ENCODE peak calls at places on chromosomes 13 and 19, in five cellular contexts. H is nephron progenitor cell; S is mucosa of descending colon; G is fibroblast of mammary gland; Y is CD4-positive, alpha-beta T cell. O is an unnamed sample.

GRCh38 chr13:29402168-29402621 is 193.3 kb downstream of the SLC7A1 start:
- DNase-seq in G (peak), Y (no peak), H (no peak), S (peak), O (no peak)

GRCh38 chr13:110319774-110320509 is 12.9 kb downstream of the COL4A2 start:
- DNase-seq in H (no peak), G (peak), S (no peak), Y (no peak), O (no peak)

GRCh38 chr19:9610484-9611113 is 10.4 kb downstream of the ZNF561 start:
- DNase-seq in H (no peak), Y (no peak), G (no peak), S (no peak), O (no peak)

GRCh38 chr13:30382836-30383525 is 39.3 kb upstream of the UBE2L5 start:
- DNase-seq in Y (no peak), G (no peak), S (no peak), H (no peak), O (peak)

GRCh38 chr13:51894239-51894638 is 32.5 kb downstream of the CCDC70 start:
- DNase-seq in H (no peak), G (no peak), S (no peak), Y (no peak), O (no peak)

GRCh38 chr13:42593719-42594012 is 19.7 kb downstream of the TNFSF11 start:
- DNase-seq in S (no peak), H (no peak), Y (no peak), G (no peak), O (no peak)

GRCh38 chr13:99749627-99750026 is 221.9 kb downstream of the ZIC5 start:
- DNase-seq in G (no peak), Y (no peak), H (no peak), S (no peak), O (no peak)

GRCh38 chr13:114263590-114263989 is 17.8 kb upstream of the UPF3A start:
- DNase-seq in G (no peak), Y (no peak), S (no peak), H (no peak), O (peak)

GRCh38 chr19:8083141-8083540 is 30.6 kb downstream of the CCL25 start:
- DNase-seq in Y (no peak), G (no peak), H (no peak), S (no peak), O (no peak)

GRCh38 chr19:14550201-14550754 is 20.9 kb downstream of the TECR start:
- DNase-seq in Y (no peak), S (peak), G (peak), H (no peak), O (no peak)

GRCh38 chr19:1087813-1088418 is 7.3 kb downstream of the POLR2E start:
- DNase-seq in G (no peak), Y (peak), S (peak), H (no peak), O (peak)
- TF ChIP-seq CTCF in G (no peak), Y (peak), S (no peak), H (no peak), O (peak)

GRCh38 chr13:80577285-80577684 is 236.4 kb upstream of the SPRY2 start:
- DNase-seq in H (no peak), S (no peak), Y (no peak), G (no peak), O (no peak)
- TF ChIP-seq CTCF in H (no peak), S (no peak), Y (no peak), G (no peak), O (no peak)

GRCh38 chr19:43763473-43763939 is 8.7 kb upstream of the SMG9 start:
- DNase-seq in H (no peak), S (no peak), Y (no peak), G (peak), O (no peak)

GRCh38 chr19:43755256-43755801 is 567 bp upstream of the SMG9 start:
- DNase-seq in G (peak), S (peak), Y (peak), H (peak), O (peak)

GRCh38 chr19:43760941-43761340 is 6.2 kb upstream of the SMG9 start:
- DNase-seq in Y (no peak), G (no peak), S (no peak), H (no peak), O (no peak)

GRCh38 chr19:43762814-43763213 is 8.1 kb upstream of the SMG9 start:
- DNase-seq in H (no peak), S (no peak), Y (no peak), G (no peak), O (no peak)

GRCh38 chr19:43759515-43759914 is 4.8 kb upstream of the SMG9 start:
- DNase-seq in Y (no peak), G (peak), S (no peak), H (no peak), O (peak)
- TF ChIP-seq CTCF in Y (no peak), G (peak), S (no peak), H (no peak), O (peak)

DNA sequence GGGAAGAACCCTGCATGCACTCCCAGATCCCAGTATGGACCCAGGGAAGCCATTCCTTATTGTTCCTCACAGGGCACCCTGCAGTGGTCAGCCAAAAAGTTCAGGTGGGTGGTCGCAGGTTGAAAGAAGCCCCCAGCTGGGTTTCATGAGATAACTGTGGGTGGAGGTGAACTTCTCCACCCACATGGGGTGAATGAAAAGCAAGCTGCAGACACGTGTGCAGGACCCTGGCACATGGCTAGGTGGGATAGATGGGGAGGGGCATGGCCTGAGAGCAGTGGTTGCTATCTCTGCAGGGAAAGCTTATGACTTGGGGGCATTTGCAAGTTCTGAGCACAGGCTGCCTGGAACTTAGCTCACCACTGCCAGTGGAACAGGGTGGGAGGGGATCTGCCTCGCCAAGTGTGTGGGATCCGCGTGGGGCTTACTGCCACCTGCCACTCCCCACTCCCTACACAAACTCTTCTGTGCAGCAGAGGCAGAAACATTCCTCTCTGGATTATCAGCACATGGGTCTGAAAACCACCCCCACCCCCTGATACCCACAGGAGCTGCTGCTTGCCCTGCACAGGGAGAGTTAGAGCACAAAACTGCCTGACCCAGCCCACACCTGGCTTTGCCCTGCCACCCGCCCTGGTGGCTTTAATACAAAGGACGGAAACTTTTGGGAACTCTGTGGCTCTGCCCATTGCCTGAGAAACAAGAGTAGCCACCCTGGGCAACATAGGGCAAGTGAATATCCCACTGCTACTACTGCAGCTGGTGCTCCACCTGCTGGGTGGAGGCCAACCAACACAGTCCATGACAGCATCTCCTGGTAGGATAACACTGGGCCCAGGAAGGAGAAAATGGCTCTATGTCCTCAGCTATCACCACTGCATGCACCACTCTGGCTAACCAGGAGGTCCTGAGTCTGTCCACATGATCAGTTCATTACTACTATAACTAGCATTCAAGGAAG is 24.4 kb downstream of the PLA2G4C start:
- DNase-seq in S (no peak), G (no peak), H (no peak), Y (no peak), O (peak)
- TF ChIP-seq CTCF in S (no peak), G (no peak), H (no peak), Y (no peak), O (peak)

GRCh38 chr13:84645196-84646071 is 763.2 kb upstream of the SLITRK1 start:
- DNase-seq in G (peak), Y (no peak), H (no peak), S (no peak), O (no peak)
- TF ChIP-seq CTCF in G (no peak), Y (no peak), H (no peak), S (no peak), O (peak)

GRCh38 chr19:36256853-36257511 is 42.1 kb downstream of the ZNF146 start:
- DNase-seq in Y (no peak), S (no peak), G (no peak), H (no peak), O (no peak)
- TF ChIP-seq CTCF in Y (no peak), S (no peak), G (no peak), H (no peak), O (no peak)

GRCh38 chr19:50796634-50797428 is 6.6 kb downstream of the ACP4 start:
- DNase-seq in S (no peak), G (no peak), H (no peak), Y (no peak), O (no peak)

GRCh38 chr19:50794778-50795664 is 4.8 kb downstream of the ACP4 start:
- DNase-seq in S (no peak), G (peak), Y (no peak), H (no peak), O (peak)

GRCh38 chr19:50797429-50798115 is 7.4 kb downstream of the ACP4 start:
- DNase-seq in Y (no peak), G (no peak), H (no peak), S (no peak), O (no peak)

GRCh38 chr19:50795665-50796073 is 5.5 kb downstream of the ACP4 start:
- DNase-seq in G (peak), Y (no peak), H (no peak), S (no peak), O (peak)

GRCh38 chr19:50796128-50796633 is 6.0 kb downstream of the ACP4 start:
- DNase-seq in S (no peak), G (no peak), Y (no peak), H (no peak), O (peak)
- TF ChIP-seq CTCF in S (no peak), G (no peak), Y (no peak), H (no peak), O (peak)

O was measured in OCI-LY7.